ENCODE peak calls at places on chromosomes 12 and 14, in seven cellular contexts. K, A, R, F, T, I and M are unnamed samples.
A peak's percentile ranks its signal among the peaks of the same experiment; 100 is the strongest.

GRCh38 chr12:76901628-76902386 is 23.0 kb upstream of the CSRP2 start:
- DNase-seq in T (no peak), A (no peak), F (no peak), R (no peak), I (no peak), K (no peak), M (no peak)

GRCh38 chr14:105842105-105842504 is 315.7 kb downstream of the TMEM121 start:
- DNase-seq in I (no peak), A (no peak), R (no peak), K (no peak), T (no peak), F (no peak), M (no peak)

GRCh38 chr12:109708939-109709338 is 4.7 kb upstream of the FAM222A start:
- DNase-seq in T (no peak), I (no peak), F (no peak), A (no peak), R (no peak), K (no peak), M (no peak)

GRCh38 chr12:119072463-119072862 is 91.1 kb downstream of the SRRM4 start:
- DNase-seq in T (no peak), A (no peak), K (no peak), R (no peak), F (no peak), I (no peak), M (no peak)

GRCh38 chr14:75333523-75334190 is 55.0 kb downstream of the FOS start:
- DNase-seq in F (no peak), A (no peak), R (no peak), I (no peak), K (no peak), T (no peak), M (no peak)

GRCh38 chr12:124742111-124742510 is 121.6 kb downstream of the SCARB1 start:
- DNase-seq in R (no peak), A (no peak), T (no peak), F (no peak), I (no peak), K (no peak), M (no peak)

GRCh38 chr14:101465795-101466448 is 95.4 kb upstream of the DIO3 start:
- DNase-seq in I (no peak), T (no peak), K (peak; percentile 46), F (no peak), A (no peak), R (no peak), M (no peak)

GRCh38 chr14:43795600-43796228 is 711.4 kb downstream of the FSCB start:
- DNase-seq in R (no peak), T (peak; percentile 56), F (no peak), K (no peak), A (no peak), I (no peak), M (no peak)

GRCh38 chr14:93891756-93892504 is 35.2 kb upstream of the FAM181A start:
- DNase-seq in R (no peak), F (no peak), I (no peak), A (no peak), K (no peak), T (no peak), M (no peak)

GRCh38 chr12:111893287-111893686 is 51.3 kb downstream of the MAPKAPK5 start:
- DNase-seq in F (peak; percentile 23), A (no peak), T (no peak), R (no peak), I (no peak), K (no peak), M (no peak)

GRCh38 chr14:84403585-84403984 is 1126.4 kb upstream of the FLRT2 start:
- DNase-seq in T (no peak), I (no peak), K (no peak), R (no peak), A (no peak), F (no peak), M (no peak)

GRCh38 chr14:68792022-68792829 is 641 bp downstream of the ZFP36L1 start:
- DNase-seq in I (no peak), T (no peak), F (no peak), R (no peak), K (peak; percentile 58), A (no peak), M (no peak)

GRCh38 chr12:122081697-122082221 is 3.2 kb downstream of the MLXIP start:
- DNase-seq in F (no peak), A (no peak), T (peak; percentile 90), K (no peak), I (peak; percentile 29), R (no peak), M (no peak)

GRCh38 chr12:132266802-132267201 is 62.6 kb downstream of the GALNT9 start:
- DNase-seq in T (no peak), R (no peak), I (no peak), A (no peak), F (no peak), K (no peak), M (no peak)

GRCh38 chr14:96130391-96130790 is 74.2 kb upstream of the BDKRB2 start:
- DNase-seq in T (no peak), K (no peak), R (no peak), F (no peak), A (no peak), I (no peak), M (no peak)

GRCh38 chr12:76144253-76144564 is 59.7 kb upstream of the NAP1L1 start:
- DNase-seq in I (no peak), K (no peak), A (no peak), F (no peak), R (no peak), T (peak; percentile 74), M (no peak)

GRCh38 chr14:70357557-70357956 is 1.9 kb downstream of the COX16 start:
- DNase-seq in K (no peak), T (no peak), R (no peak), I (no peak), F (no peak), A (no peak), M (no peak)

DNA sequence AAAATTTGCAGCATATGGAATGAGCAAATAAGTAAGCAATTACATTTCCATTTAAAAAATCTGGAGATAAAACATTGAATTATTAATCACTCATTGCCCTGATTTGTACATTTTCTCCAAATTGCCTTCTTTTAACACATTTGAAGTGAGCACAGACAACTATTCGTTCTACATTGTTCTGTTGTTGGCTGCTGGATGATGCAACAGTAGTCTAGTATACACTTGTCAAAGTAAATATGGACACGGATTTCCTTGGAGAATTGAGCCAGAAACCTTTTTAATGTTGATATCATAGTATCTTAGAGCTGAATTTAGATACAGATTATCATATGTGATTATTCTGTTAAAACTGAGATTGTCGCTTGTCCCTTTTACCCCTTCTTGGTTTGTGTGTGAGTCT is 188.2 kb downstream of the FUT8 start:
- DNase-seq in F (no peak), I (no peak), T (peak; percentile 15), R (no peak), A (no peak), K (no peak), M (no peak)
- TF ChIP-seq CTCF in F (no peak), I (no peak), T (no peak), R (no peak), A (no peak), K (no peak), M (no peak)

GRCh38 chr14:25381498-25381897 is 331.6 kb upstream of the STXBP6 start:
- DNase-seq in I (no peak), K (no peak), T (peak; percentile 3), A (no peak), F (no peak), R (no peak), M (no peak)
- TF ChIP-seq CTCF in I (peak; percentile 65), K (no peak), T (peak; percentile 25), A (no peak), F (no peak), R (no peak), M (peak; percentile 54)

GRCh38 chr14:85528080-85528881 is 1.7 kb upstream of the FLRT2 start:
- DNase-seq in R (no peak), K (peak; percentile 68), A (peak; percentile 49), I (peak; percentile 44), F (peak; percentile 75), T (peak; percentile 95), M (peak; percentile 20)
- TF ChIP-seq CTCF in R (peak; percentile 23), K (peak; percentile 73), A (peak; percentile 57), I (no peak), F (peak; percentile 79), T (peak; percentile 71), M (peak; percentile 63)

GRCh38 chr14:74326369-74327152 is 21.7 kb upstream of the VRTN start:
- DNase-seq in R (no peak), I (peak; percentile 8), A (no peak), F (no peak), T (no peak), K (no peak), M (peak; percentile 10)

GRCh38 chr14:74325446-74325845 is 22.7 kb upstream of the ABCD4 start:
- DNase-seq in T (no peak), F (no peak), R (no peak), K (no peak), A (no peak), I (no peak), M (no peak)

GRCh38 chr14:74324945-74325361 is 22.2 kb upstream of the ABCD4 start:
- DNase-seq in A (no peak), R (no peak), I (no peak), F (no peak), K (no peak), T (peak; percentile 58), M (peak; percentile 14)
- TF ChIP-seq CTCF in A (peak; percentile 62), R (peak; percentile 42), I (peak; percentile 93), F (peak; percentile 76), K (peak; percentile 59), T (peak; percentile 83), M (peak; percentile 77)

DNA sequence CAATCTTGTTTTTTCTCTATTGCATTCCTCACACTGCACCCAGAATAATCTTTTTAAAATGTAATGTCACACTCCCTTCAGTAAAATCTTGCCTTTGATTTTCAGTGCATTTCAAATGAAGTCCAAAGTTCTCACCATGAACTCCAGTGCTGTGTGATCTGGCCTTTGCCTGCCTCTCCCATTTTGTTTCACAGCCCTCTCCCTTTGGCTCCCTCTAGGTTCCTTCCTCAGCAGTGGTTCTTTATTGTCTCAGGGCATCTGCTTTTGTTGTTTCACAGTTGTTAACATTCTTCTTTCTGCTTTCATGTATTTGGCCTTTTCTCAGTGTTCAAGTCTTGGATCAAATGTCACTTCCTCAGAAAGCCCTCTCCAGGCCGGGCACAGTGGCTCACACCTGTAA is 84.5 kb upstream of the AMN1 start:
- DNase-seq in R (no peak), I (no peak), F (no peak), K (no peak), A (no peak), T (peak; percentile 14), M (no peak)
- TF ChIP-seq CTCF in R (no peak), I (no peak), F (no peak), K (no peak), A (no peak), T (peak; percentile 31), M (peak; percentile 42)